ENCODE peak calls at places on chromosomes 16 and 17, in four cellular contexts. X, D, I and C are unnamed samples.

GRCh38 chr16:24208710-24209109 is 47.4 kb upstream of the CACNG3 start:
- DNase-seq in D (no peak), I (no peak), X (no peak), C (no peak)

GRCh38 chr17:34337701-34338100 is 18.5 kb downstream of the CCL8 start:
- DNase-seq in D (no peak), X (no peak), I (no peak), C (no peak)

GRCh38 chr17:33756021-33756420 is 462.9 kb upstream of the ASIC2 start:
- DNase-seq in X (no peak), I (no peak), D (no peak), C (no peak)

GRCh38 chr17:38969281-38969680 is 2.1 kb upstream of the FBXO47 start:
- DNase-seq in I (no peak), X (no peak), D (no peak), C (no peak)

GRCh38 chr17:60086822-60087591 is 8.3 kb upstream of the HEATR6 start:
- DNase-seq in D (no peak), X (no peak), I (no peak), C (no peak)

GRCh38 chr16:81928975-81929374 is 82.3 kb downstream of the SDR42E1 start:
- DNase-seq in D (peak; percentile 10), X (no peak), I (peak; percentile 12), C (no peak)

GRCh38 chr17:41186872-41187271 is 2.2 kb upstream of the KRTAP4-1 start:
- DNase-seq in I (no peak), X (no peak), D (no peak), C (no peak)

GRCh38 chr16:2226245-2226793 is 2.9 kb downstream of the E4F1 start:
- DNase-seq in D (peak; percentile 52), I (no peak), X (no peak), C (no peak)

GRCh38 chr17:61442878-61443474 is 9.2 kb upstream of the TBX4 start:
- DNase-seq in D (no peak), I (no peak), X (no peak), C (no peak)

GRCh38 chr17:18905226-18905625 is 46.7 kb upstream of the SLC5A10 start:
- DNase-seq in D (no peak), I (no peak), X (no peak), C (no peak)

GRCh38 chr16:28321700-28322411 is 29.5 kb downstream of the SBK1 start:
- DNase-seq in I (peak; percentile 73), D (peak; percentile 39), X (peak; percentile 52), C (peak; percentile 79)